ENCODE peak calls at places on chromosomes 7 and 10, in five cellular contexts. K is psoas muscle, E is MM.1S, F is mammary epithelial cell, O is spleen. G is an unnamed sample. For H3K9me3, the result is how much of the 10 kb centered on the place peaks cover.

GRCh38 chr7:51034531-51035264 is 252.0 kb upstream of the GRB10 start:
- DNase-seq in O (no peak), K (no peak), E (no peak), F (peak), G (no peak)

GRCh38 chr7:99124636-99125504 is 19.0 kb downstream of the SMURF1 start:
- DNase-seq in E (no peak), O (no peak), K (no peak), F (no peak), G (no peak)

GRCh38 chr7:39453743-39454355 is 112.4 kb upstream of the YAE1 start:
- DNase-seq in O (no peak), K (no peak), F (peak), E (peak), G (no peak)

GRCh38 chr10:113059001-113059780 is 109.1 kb downstream of the TCF7L2 start:
- DNase-seq in K (no peak), E (no peak), F (peak), O (no peak), G (no peak)

GRCh38 chr10:104122273-104123107 is 519 bp downstream of the SFR1 start:
- DNase-seq in K (no peak), E (peak), O (no peak), F (no peak), G (no peak)

GRCh38 chr10:118584181-118584954 is 11.1 kb downstream of the PRLHR start:
- DNase-seq in E (no peak), F (peak), K (no peak), O (no peak), G (no peak)

GRCh38 chr7:27193335-27194001 is 6.4 kb downstream of the HOXA13 start:
- DNase-seq in O (peak), K (peak), F (no peak), E (no peak), G (no peak)

GRCh38 chr7:114548576-114548975 is 134.0 kb downstream of the FOXP2 start:
- DNase-seq in K (no peak), E (no peak), F (no peak), O (no peak), G (no peak)

GRCh38 chr10:45091968-45092367 is 91.2 kb downstream of the ZNF22 start:
- DNase-seq in F (no peak), K (peak), O (no peak), E (peak), G (peak)

GRCh38 chr7:20201380-20201779 is 15.8 kb downstream of the MACC1 start:
- DNase-seq in O (peak), E (no peak), K (no peak), F (no peak), G (no peak)

GRCh38 chr7:20598479-20599419 is 16.7 kb upstream of the ABCB5 start:
- DNase-seq in E (peak), F (peak), O (no peak), K (no peak), G (no peak)

GRCh38 chr10:122140477-122140902 is 130.6 kb upstream of the BTBD16 start:
- DNase-seq in E (no peak), O (no peak), F (peak), K (peak), G (peak)

GRCh38 chr7:140683657-140684056 is 10.9 kb downstream of the ADCK2 start:
- DNase-seq in K (no peak), F (no peak), O (peak), E (no peak), G (no peak)

GRCh38 chr7:149172534-149172920 is 22.8 kb upstream of the ZNF282 start:
- DNase-seq in K (no peak), E (no peak), O (no peak), F (peak), G (no peak)

GRCh38 chr10:97434055-97434454 is 8.1 kb downstream of the PGAM1 start:
- DNase-seq in O (no peak), F (no peak), K (no peak), E (no peak), G (no peak)

GRCh38 chr7:25968205-25968993 is 183.6 kb upstream of the NFE2L3 start:
- DNase-seq in F (no peak), K (no peak), E (peak), O (peak), G (no peak)

GRCh38 chr7:105639677-105640493 is 58.6 kb upstream of the EFCAB10 start:
- DNase-seq in K (no peak), O (no peak), F (no peak), E (no peak), G (no peak)

GRCh38 chr10:30813872-30814471 is 184.4 kb upstream of the LYZL2 start:
- DNase-seq in F (peak), K (no peak), O (no peak), E (peak), G (no peak)

GRCh38 chr10:35448687-35449662 is 112.7 kb downstream of the CCNY start:
- DNase-seq in O (no peak), F (peak), E (no peak), K (no peak), G (peak)

GRCh38 chr7:57868771-57869483 is 418.9 kb downstream of the ZNF716 start:
- DNase-seq in E (no peak), F (no peak), K (peak), O (no peak), G (no peak)

GRCh38 chr10:76459016-76459415 is 1027.6 kb downstream of the LRMDA start:
- DNase-seq in K (no peak), O (no peak), E (no peak), F (no peak), G (peak)

GRCh38 chr10:37937864-37938263 is 38.6 kb downstream of the ZNF25 start:
- DNase-seq in E (no peak), K (no peak), F (no peak), O (no peak), G (no peak)
- H3K9me3 ChIP-seq in E (under half), K (under half), F (under half), O (under half), G (under half)

GRCh38 chr7:128847721-128848211 is 14.9 kb upstream of the ATP6V1F start:
- DNase-seq in E (no peak), K (no peak), O (no peak), F (no peak), G (peak)

GRCh38 chr7:128848289-128849155 is 14.1 kb upstream of the ATP6V1F start:
- DNase-seq in K (no peak), F (no peak), O (no peak), E (no peak), G (peak)

GRCh38 chr7:128845475-128845874 is 15.3 kb downstream of the FLNC start:
- DNase-seq in O (no peak), F (no peak), K (no peak), E (no peak), G (no peak)

GRCh38 chr7:128845987-128846386 is 15.8 kb downstream of the FLNC start:
- DNase-seq in O (no peak), E (no peak), F (no peak), K (no peak), G (peak)

DNA sequence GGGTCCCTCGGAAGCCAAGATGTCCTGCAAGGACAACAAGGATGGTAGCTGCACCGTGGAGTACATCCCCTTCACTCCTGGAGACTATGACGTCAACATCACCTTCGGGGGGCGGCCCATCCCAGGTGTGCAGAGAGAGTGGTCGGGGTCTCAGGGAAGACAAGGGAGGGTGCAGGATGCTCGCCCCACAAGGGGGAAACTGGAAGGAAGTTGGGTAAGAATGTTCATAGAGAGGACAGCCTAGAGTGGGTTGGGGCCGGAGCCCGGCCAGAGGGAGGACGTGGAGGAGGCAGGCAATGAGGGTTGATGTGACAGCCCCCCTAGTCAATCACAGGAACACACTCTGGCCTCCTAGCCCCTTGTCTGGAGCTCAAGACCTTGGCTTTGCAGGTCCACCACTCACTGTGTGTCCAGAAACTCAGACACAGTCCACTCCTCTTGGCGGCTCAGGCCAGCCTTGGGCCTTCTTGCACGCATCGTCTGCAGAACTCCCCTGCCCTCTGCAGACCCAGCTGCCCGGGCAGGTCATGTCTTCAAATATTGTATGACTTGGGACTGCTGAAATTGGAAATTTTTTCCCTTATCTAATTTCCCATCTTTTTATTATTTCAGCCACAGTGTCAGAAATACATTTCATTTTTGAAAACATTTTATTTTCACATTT is 15.7 kb upstream of the ATP6V1F start:
- DNase-seq in O (no peak), K (no peak), F (no peak), E (no peak), G (peak)
- H3K27ac ChIP-seq in O (no peak), K (peak), F (no peak), E (no peak), G (no peak)

DNA sequence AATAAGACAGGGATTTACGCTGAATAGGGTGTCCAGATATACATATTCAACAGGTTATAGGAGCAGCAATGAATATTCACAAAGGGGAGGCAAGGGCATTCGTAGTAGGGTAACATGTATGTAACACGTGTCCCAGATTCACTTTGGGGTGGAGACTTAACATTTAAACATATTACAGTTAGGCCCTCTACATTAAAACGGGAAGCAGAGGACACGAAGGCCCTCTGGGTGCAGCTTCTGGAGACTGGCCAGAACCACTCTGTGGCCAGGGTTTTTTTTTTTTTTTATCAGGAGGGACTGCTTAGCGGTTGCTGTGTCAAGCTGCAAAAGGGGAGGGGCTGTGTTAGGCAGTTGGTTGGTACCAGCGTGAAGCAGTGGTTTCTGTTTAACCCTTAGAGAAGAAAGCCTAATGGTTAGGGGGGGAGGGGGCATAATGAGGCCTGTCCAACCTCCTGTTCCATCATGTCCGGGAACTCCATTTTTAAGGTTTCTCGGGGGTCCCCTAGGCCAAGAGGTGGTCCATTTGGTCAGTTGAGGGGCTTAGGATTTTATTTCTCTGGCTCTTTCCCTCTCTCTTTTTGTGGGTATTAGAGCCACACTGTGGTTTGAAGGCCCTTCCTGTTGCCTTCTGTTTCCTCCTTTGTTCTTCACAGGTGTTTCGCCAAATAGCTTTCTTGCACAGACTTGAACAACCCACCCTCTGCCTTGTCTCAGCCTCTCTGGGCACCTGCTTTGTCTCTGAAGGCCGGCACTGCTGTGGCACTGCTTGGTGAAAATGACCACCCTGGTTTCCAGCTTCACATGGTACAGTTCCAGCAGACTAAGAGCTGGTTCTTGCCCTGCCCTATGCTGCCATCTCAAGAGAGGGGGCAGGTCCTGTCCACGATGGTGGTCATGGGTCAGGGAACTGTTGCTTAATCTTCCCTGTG is 26.4 kb downstream of the PRF1 start:
- DNase-seq in O (no peak), F (peak), K (peak), E (peak), G (peak)
- H3K4me3 ChIP-seq in O (peak), F (no peak), K (no peak), E (peak), G (no peak)

GRCh38 chr10:34313888-34314287 is 501.2 kb downstream of the PARD3 start:
- DNase-seq in K (no peak), O (no peak), E (no peak), F (no peak), G (no peak)

GRCh38 chr10:34310234-34310633 is 504.9 kb downstream of the PARD3 start:
- DNase-seq in E (no peak), K (no peak), O (no peak), F (no peak), G (no peak)

GRCh38 chr10:34314457-34314856 is 500.6 kb downstream of the PARD3 start:
- DNase-seq in O (no peak), F (no peak), E (no peak), K (no peak), G (no peak)

GRCh38 chr10:34313353-34313752 is 501.7 kb downstream of the PARD3 start:
- DNase-seq in F (no peak), E (no peak), K (no peak), O (no peak), G (no peak)

DNA sequence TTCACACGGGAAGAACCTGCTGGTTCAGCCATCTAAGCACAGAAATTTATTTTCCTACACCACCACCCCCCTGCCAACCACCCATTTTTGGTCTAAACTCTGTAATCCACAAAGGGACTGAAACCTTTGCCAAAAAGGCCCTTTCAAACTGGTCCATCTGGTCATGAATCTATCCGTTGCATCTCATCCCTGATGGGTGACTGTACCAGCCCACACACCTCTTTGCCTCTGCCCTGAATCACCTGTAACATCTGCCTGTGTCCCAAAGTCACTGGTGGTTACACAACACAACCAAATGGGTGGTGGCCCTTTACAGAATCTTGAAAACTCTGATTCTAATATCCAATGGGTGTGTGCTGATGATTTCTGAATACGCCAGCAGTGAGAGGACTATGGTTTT is 503.4 kb downstream of the PARD3 start:
- DNase-seq in O (no peak), E (no peak), K (no peak), F (no peak), G (no peak)
- H3K9me3 ChIP-seq in O (under half), E (under half), K (under half), F (under half), G (under half)

GRCh38 chr7:24741691-24742639 is 15.3 kb downstream of the GSDME start:
- DNase-seq in K (peak), F (peak), E (no peak), O (no peak), G (no peak)
- H3K27ac ChIP-seq in K (peak), F (peak), E (no peak), O (no peak), G (no peak)

GRCh38 chr7:44368885-44369284 is 43.5 kb upstream of the CAMK2B start:
- DNase-seq in E (no peak), O (no peak), K (no peak), F (no peak), G (no peak)
- H3K4me3 ChIP-seq in E (no peak), O (no peak), K (no peak), F (no peak), G (no peak)